ENCODE peak calls at places on chromosomes 6 and 20, in nine cellular contexts. F, I, J, V, N, Z, X, O and E are unnamed samples.

GRCh38 chr20:4811661-4812181 is 90.0 kb downstream of the PRND start:
- DNase-seq in V (no peak), Z (peak; percentile 50), O (no peak), J (no peak), N (no peak), I (peak; percentile 68), F (peak; percentile 64), X (peak; percentile 33), E (no peak)

GRCh38 chr6:148524509-148524908 is 181.9 kb downstream of the SASH1 start:
- DNase-seq in N (peak; percentile 92), V (no peak), Z (no peak), O (no peak), I (no peak), J (peak; percentile 77), F (no peak), X (no peak), E (no peak)

GRCh38 chr20:50521221-50521642 is 11.0 kb downstream of the PTPN1 start:
- DNase-seq in Z (no peak), O (no peak), N (no peak), I (no peak), J (no peak), F (no peak), V (no peak), X (no peak), E (no peak)

GRCh38 chr6:162543221-162543620 is 184.3 kb downstream of the PRKN start:
- DNase-seq in N (no peak), J (no peak), X (no peak), V (no peak), Z (no peak), I (no peak), F (no peak), O (no peak), E (no peak)

GRCh38 chr6:41226752-41227151 is 1.4 kb upstream of the TREML4 start:
- DNase-seq in X (no peak), Z (no peak), V (no peak), O (no peak), N (no peak), F (no peak), J (no peak), I (no peak), E (peak; percentile 18)

GRCh38 chr6:3286641-3287171 is 28.0 kb downstream of the PSMG4 start:
- DNase-seq in N (no peak), Z (no peak), V (peak; percentile 11), F (no peak), O (no peak), I (peak; percentile 2), X (no peak), J (no peak), E (no peak)

GRCh38 chr6:111841822-111842221 is 31.4 kb downstream of the FYN start:
- DNase-seq in I (peak; percentile 48), N (peak; percentile 92), Z (no peak), F (no peak), O (no peak), V (no peak), J (no peak), X (no peak), E (no peak)

GRCh38 chr20:37236462-37236861 is 25.2 kb downstream of the GHRH start:
- DNase-seq in V (no peak), F (no peak), O (no peak), J (no peak), X (no peak), Z (no peak), I (no peak), N (no peak), E (no peak)

GRCh38 chr6:113763311-113763766 is 93.8 kb upstream of the MARCKS start:
- DNase-seq in O (no peak), I (no peak), V (no peak), F (no peak), Z (no peak), X (no peak), N (no peak), J (no peak), E (no peak)

GRCh38 chr6:1104988-1105670 is 206.8 kb upstream of the FOXQ1 start:
- DNase-seq in V (no peak), X (no peak), I (no peak), F (no peak), J (no peak), O (no peak), N (no peak), Z (no peak), E (no peak)

GRCh38 chr6:80457044-80457933 is 350.8 kb downstream of the BCKDHB start:
- DNase-seq in Z (no peak), I (peak; percentile 17), F (peak; percentile 66), X (no peak), O (no peak), N (peak; percentile 97), J (peak; percentile 97), V (peak; percentile 73), E (no peak)

GRCh38 chr20:19903168-19903676 is 113.9 kb upstream of the NAA20 start:
- DNase-seq in O (no peak), X (no peak), V (no peak), N (peak; percentile 68), J (peak; percentile 43), I (peak; percentile 54), F (no peak), Z (no peak), E (no peak)
- TF ChIP-seq CTCF in O (no peak), X (no peak), V (no peak), N (no peak), J (no peak), I (no peak), F (no peak), Z (no peak), E (no peak)

GRCh38 chr6:65638047-65638831 is 68.8 kb downstream of the EYS start:
- DNase-seq in I (peak; percentile 13), N (no peak), J (no peak), Z (no peak), X (no peak), O (no peak), F (no peak), V (no peak), E (peak; percentile 45)
- TF ChIP-seq CTCF in I (peak; percentile 38), N (no peak), J (no peak), Z (no peak), X (no peak), O (peak; percentile 48), F (no peak), V (no peak), E (peak; percentile 62)

DNA sequence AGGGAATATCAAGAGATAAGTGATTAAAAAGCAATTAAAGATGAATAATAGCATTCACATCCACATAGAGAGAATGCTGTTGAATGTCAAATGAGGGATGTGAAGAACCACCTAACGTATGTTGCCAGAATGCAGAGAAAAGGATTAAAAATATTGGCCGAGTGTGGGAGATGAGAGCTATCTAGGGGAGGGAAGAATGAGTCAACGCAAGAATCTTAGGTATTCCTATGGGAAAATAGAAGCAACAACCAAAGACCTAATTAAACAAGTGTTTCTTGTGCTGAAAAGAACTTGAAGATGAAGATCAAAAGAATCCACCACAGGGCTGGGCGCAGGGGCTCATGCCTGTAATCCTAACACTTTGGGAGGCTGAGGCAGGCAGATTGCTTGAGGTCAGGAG is 12.2 kb upstream of the RSPH3 start:
- DNase-seq in V (no peak), N (peak; percentile 33), F (no peak), Z (no peak), X (no peak), O (no peak), I (no peak), J (no peak), E (no peak)
- TF ChIP-seq CTCF in V (no peak), N (no peak), F (no peak), Z (no peak), X (no peak), O (no peak), I (no peak), J (no peak), E (no peak)

DNA sequence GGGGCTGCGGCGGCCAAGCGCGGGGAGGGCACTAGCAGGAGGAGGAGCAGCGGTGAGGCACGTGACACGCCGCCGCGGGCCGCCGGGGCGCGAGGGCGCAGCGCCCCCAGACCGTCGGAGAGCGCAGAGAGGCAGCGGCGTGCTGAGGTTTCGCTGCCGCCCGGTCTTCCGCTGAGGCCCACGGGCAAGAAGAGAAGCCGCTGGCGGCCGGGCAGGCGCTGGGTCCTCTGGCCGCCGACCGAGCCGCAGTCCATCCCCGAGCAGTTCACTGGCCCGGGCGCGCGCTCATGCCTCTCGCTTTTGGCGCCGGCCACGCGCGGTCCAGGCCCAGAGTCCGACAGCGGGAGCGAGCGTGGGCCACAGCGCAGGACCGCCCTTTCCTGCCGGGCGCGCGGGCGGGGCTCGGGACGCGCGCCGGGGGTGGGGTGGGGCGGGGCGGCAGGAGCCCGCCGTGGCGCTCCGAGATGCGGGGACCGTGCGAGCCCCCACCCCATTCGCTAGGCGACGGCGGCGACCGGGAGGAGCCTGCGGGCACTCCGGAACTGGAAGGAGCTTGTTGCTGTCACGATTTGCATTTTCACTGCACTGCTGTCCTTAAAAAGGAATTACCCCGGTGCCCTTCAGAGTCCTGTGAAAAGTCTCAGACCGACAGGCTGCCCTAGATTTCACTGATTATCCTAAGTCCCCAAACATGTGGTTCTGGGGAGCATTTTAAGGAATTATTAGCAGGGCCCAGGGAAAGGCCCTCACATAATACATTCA is at the start of gene MCUR1:
- DNase-seq in Z (peak; percentile 68), N (peak; percentile 81), J (peak; percentile 95), X (peak; percentile 51), V (peak; percentile 82), I (peak; percentile 91), F (peak; percentile 92), O (peak; percentile 73), E (peak; percentile 84)
- TF ChIP-seq CTCF in Z (peak; percentile 20), N (no peak), J (no peak), X (no peak), V (peak; percentile 18), I (no peak), F (peak; percentile 11), O (peak; percentile 35), E (no peak)

GRCh38 chr6:28978137-28978491 is 27.0 kb downstream of the ZNF311 start:
- DNase-seq in X (no peak), J (no peak), N (no peak), O (no peak), Z (no peak), V (no peak), I (no peak), F (no peak), E (no peak)
- TF ChIP-seq CTCF in X (no peak), J (no peak), N (no peak), O (no peak), Z (no peak), V (no peak), I (no peak), F (no peak), E (no peak)

DNA sequence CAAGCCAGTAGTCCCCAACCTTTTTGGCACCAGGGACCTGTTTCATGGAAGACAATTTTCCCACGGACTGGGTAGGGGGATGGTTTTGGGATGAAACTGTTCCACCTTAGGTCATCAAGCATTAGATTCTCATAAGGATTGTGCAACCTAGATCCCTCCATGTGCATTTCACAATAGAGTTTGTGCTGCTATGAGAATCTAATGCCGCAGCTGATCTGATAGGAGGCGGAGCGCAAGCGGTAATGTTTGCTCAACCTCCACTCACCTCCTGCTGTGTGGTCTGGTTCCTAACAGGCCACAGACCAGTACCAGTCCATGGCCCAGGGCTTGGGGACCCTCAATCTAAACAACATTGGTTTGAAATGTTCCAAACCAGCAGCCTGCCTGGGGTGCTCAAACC is 137.0 kb upstream of the STXBP5 start:
- DNase-seq in N (no peak), O (no peak), X (no peak), I (no peak), V (no peak), Z (no peak), J (no peak), F (no peak), E (no peak)
- TF ChIP-seq CTCF in N (no peak), O (no peak), X (no peak), I (no peak), V (no peak), Z (no peak), J (no peak), F (no peak), E (no peak)